ENCODE peak calls at places on chromosome 21, in six cellular contexts. G is ELF-1; D is CD4-positive, alpha-beta T cell; I is coronary artery; R is neural crest cell; Y is endothelial cell. U is an unnamed sample.
A peak's percentile ranks its signal among the peaks of the same experiment; 100 is the strongest.

GRCh38 chr21:42081138-42081537 is 10.0 kb downstream of the UMODL1 start:
- DNase-seq in R (no peak), I (no peak), G (no peak), Y (no peak), D (no peak), U (no peak)

GRCh38 chr21:41783476-41784150 is 16.8 kb upstream of the RIPK4 start:
- DNase-seq in D (no peak), G (peak; percentile 92), Y (no peak), R (no peak), I (no peak), U (no peak)

GRCh38 chr21:34598931-34599400 is 15.9 kb downstream of the RCAN1 start:
- DNase-seq in R (no peak), Y (no peak), I (no peak), G (no peak), D (no peak), U (no peak)

GRCh38 chr21:35329940-35330670 is 281.0 kb upstream of the RUNX1 start:
- DNase-seq in Y (no peak), G (no peak), R (no peak), I (no peak), D (no peak), U (no peak)

GRCh38 chr21:42350899-42351543 is at the start of gene TFF2:
- DNase-seq in I (peak; percentile 54), Y (no peak), D (no peak), G (no peak), R (no peak), U (peak; percentile 82)

GRCh38 chr21:42317826-42318746 is 2.9 kb upstream of the TFF3 start:
- DNase-seq in I (peak; percentile 71), Y (no peak), D (no peak), G (peak; percentile 49), R (no peak), U (peak; percentile 83)

GRCh38 chr21:34037446-34037845 is 35.9 kb upstream of the MRPS6 start:
- DNase-seq in D (no peak), G (no peak), R (no peak), I (no peak), Y (no peak), U (no peak)

GRCh38 chr21:28521932-28522826 is 470.5 kb downstream of the LTN1 start:
- DNase-seq in R (no peak), I (no peak), Y (peak; percentile 22), D (no peak), G (no peak), U (no peak)

GRCh38 chr21:41321908-41322495 is 5.4 kb downstream of the FAM3B start:
- DNase-seq in Y (no peak), I (no peak), D (no peak), R (no peak), G (peak; percentile 36), U (no peak)

GRCh38 chr21:28745131-28746055 is 247.3 kb downstream of the LTN1 start:
- DNase-seq in D (peak; percentile 43), R (peak; percentile 72), Y (peak; percentile 74), G (peak; percentile 75), I (peak; percentile 80), U (peak; percentile 88)

GRCh38 chr21:44696572-44696971 is 400 bp upstream of the KRTAP10-12 start:
- DNase-seq in Y (no peak), R (no peak), D (no peak), I (no peak), G (peak; percentile 20), U (peak; percentile 67)

GRCh38 chr21:34971656-34972055 is 77.4 kb downstream of the RUNX1 start:
- DNase-seq in I (no peak), Y (no peak), G (no peak), R (no peak), D (no peak), U (no peak)

GRCh38 chr21:46069166-46069565 is 28.7 kb upstream of the COL6A2 start:
- DNase-seq in D (no peak), G (no peak), I (peak; percentile 45), R (no peak), Y (no peak), U (peak; percentile 40)

GRCh38 chr21:16908087-16908486 is 604.8 kb upstream of the CXADR start:
- DNase-seq in Y (no peak), D (no peak), G (no peak), R (no peak), I (no peak), U (no peak)

GRCh38 chr21:44818636-44819011 is 762 bp upstream of the SUMO3 start:
- DNase-seq in G (no peak), Y (no peak), I (no peak), D (no peak), R (no peak), U (no peak)

GRCh38 chr21:27152996-27153395 is 186.1 kb upstream of the ADAMTS5 start:
- DNase-seq in R (no peak), I (no peak), G (no peak), D (no peak), Y (no peak), U (no peak)

GRCh38 chr21:45974073-45975016 is 7.2 kb upstream of the COL6A1 start:
- DNase-seq in D (no peak), R (no peak), G (peak; percentile 57), I (peak; percentile 87), Y (peak; percentile 62), U (peak; percentile 88)

GRCh38 chr21:34517491-34518245 is 5.7 kb upstream of the KCNE1 start:
- DNase-seq in Y (no peak), I (no peak), D (no peak), G (no peak), R (no peak), U (no peak)

GRCh38 chr21:42790520-42790919 is 88.8 kb downstream of the WDR4 start:
- DNase-seq in G (no peak), D (no peak), Y (no peak), R (no peak), I (no peak), U (no peak)

U was measured in osteocyte.